ENCODE peak calls at places on chromosome 16, in ten cellular contexts. H is AG10803, I is Calu3, B is heart right ventricle, F is glutamatergic neuron, J is cardiac fibroblast, Q is cardiac muscle cell, N is fibroblast of lung, O is fibroblast of pulmonary artery, D is upper lobe of right lung. M is an unnamed sample.

GRCh38 chr16:87041286-87041685 is 275.9 kb downstream of the C16orf95 start:
- DNase-seq in N (no peak), J (no peak), B (no peak), O (no peak), Q (no peak), F (no peak), D (peak), I (no peak), H (no peak), M (no peak)

GRCh38 chr16:89746043-89746442 is 24.7 kb downstream of the ZNF276 start:
- DNase-seq in I (no peak), J (no peak), D (no peak), O (no peak), F (peak), Q (no peak), B (no peak), H (no peak), N (no peak), M (no peak)

GRCh38 chr16:59909262-59909661 is 1175.1 kb upstream of the GOT2 start:
- DNase-seq in D (no peak), J (no peak), I (no peak), B (no peak), O (no peak), Q (no peak), F (no peak), H (peak), N (peak), M (no peak)

GRCh38 chr16:50881331-50881830 is 139.5 kb downstream of the CYLD start:
- DNase-seq in B (no peak), J (no peak), Q (no peak), N (no peak), H (no peak), D (no peak), O (no peak), I (no peak), F (no peak), M (no peak)

GRCh38 chr16:63690961-63691360 is 1430.9 kb downstream of the CDH11 start:
- DNase-seq in Q (no peak), O (no peak), H (no peak), F (no peak), N (no peak), D (no peak), I (no peak), B (no peak), J (no peak), M (no peak)

GRCh38 chr16:29926675-29927522 is 873 bp upstream of the KCTD13 start:
- DNase-seq in N (peak), B (no peak), I (no peak), H (peak), D (peak), F (peak), J (no peak), Q (no peak), O (no peak), M (no peak)

GRCh38 chr16:15435216-15435864 is 952 bp downstream of the BMERB1 start:
- DNase-seq in Q (peak), F (peak), B (no peak), O (no peak), N (no peak), I (no peak), H (no peak), J (no peak), D (no peak), M (no peak)

GRCh38 chr16:75251280-75252048 is at the start of gene BCAR1:
- DNase-seq in F (peak), H (peak), D (peak), J (peak), Q (peak), O (peak), I (peak), B (peak), N (peak), M (peak)

GRCh38 chr16:11080999-11081630 is 136.8 kb downstream of the CLEC16A start:
- DNase-seq in N (no peak), Q (no peak), I (no peak), B (no peak), O (no peak), J (no peak), H (no peak), D (no peak), F (no peak), M (no peak)

GRCh38 chr16:83744521-83744981 is 63.2 kb upstream of the HSBP1 start:
- DNase-seq in B (peak), I (peak), Q (no peak), F (no peak), D (peak), J (no peak), N (peak), H (peak), O (no peak), M (no peak)

GRCh38 chr16:11792404-11793260 is 4.4 kb downstream of the ZC3H7A start:
- DNase-seq in Q (peak), O (no peak), N (no peak), H (no peak), B (no peak), I (no peak), D (peak), J (no peak), F (peak), M (no peak)

GRCh38 chr16:24255446-24256352 is at the start of gene CACNG3:
- DNase-seq in N (peak), O (peak), F (peak), J (peak), H (peak), I (no peak), Q (peak), D (peak), B (peak), M (no peak)

GRCh38 chr16:67699265-67699664 is 19.9 kb downstream of the GFOD2 start:
- DNase-seq in Q (no peak), I (no peak), H (no peak), F (no peak), O (no peak), D (no peak), B (no peak), N (no peak), J (no peak), M (no peak)

GRCh38 chr16:12750554-12750918 is 53.2 kb downstream of the CPPED1 start:
- DNase-seq in Q (no peak), I (no peak), F (no peak), N (no peak), D (no peak), J (no peak), B (no peak), H (no peak), O (no peak), M (no peak)

GRCh38 chr16:15829460-15829859 is 27.4 kb downstream of the MYH11 start:
- DNase-seq in D (peak), I (no peak), H (peak), Q (peak), J (peak), O (peak), B (peak), N (peak), F (no peak), M (no peak)

GRCh38 chr16:2698996-2699750 is 16.9 kb downstream of the KCTD5 start:
- DNase-seq in N (no peak), D (no peak), H (no peak), O (no peak), F (no peak), B (peak), J (no peak), I (no peak), Q (no peak), M (no peak)

GRCh38 chr16:64910351-64910750 is 211.5 kb downstream of the CDH11 start:
- DNase-seq in D (no peak), B (peak), F (peak), N (peak), J (peak), Q (no peak), H (peak), I (no peak), O (peak), M (peak)

GRCh38 chr16:63461248-63461841 is 1425.1 kb upstream of the CDH8 start:
- DNase-seq in F (peak), J (peak), O (peak), D (no peak), H (peak), B (no peak), N (peak), I (no peak), Q (peak), M (peak)

GRCh38 chr16:86107190-86107589 is 208.2 kb downstream of the IRF8 start:
- DNase-seq in F (no peak), B (no peak), O (no peak), J (no peak), Q (no peak), N (no peak), I (no peak), H (no peak), D (no peak), M (no peak)

GRCh38 chr16:11078812-11079459 is 134.6 kb downstream of the CLEC16A start:
- DNase-seq in Q (no peak), I (no peak), O (peak), B (no peak), J (peak), N (peak), F (no peak), H (peak), D (no peak), M (peak)

GRCh38 chr16:59164461-59164860 is 430.3 kb upstream of the GOT2 start:
- DNase-seq in J (no peak), N (peak), B (no peak), F (no peak), H (no peak), Q (peak), D (no peak), O (no peak), I (no peak), M (no peak)

GRCh38 chr16:2664522-2665096 is 17.7 kb upstream of the KCTD5 start:
- DNase-seq in B (no peak), J (no peak), D (no peak), I (peak), Q (no peak), H (no peak), N (no peak), F (no peak), O (no peak), M (no peak)

GRCh38 chr16:74709477-74709877 is 8.8 kb upstream of the MLKL start:
- DNase-seq in I (peak), N (peak), J (peak), O (peak), D (peak), B (peak), H (peak), Q (peak), F (peak), M (peak)

GRCh38 chr16:80274576-80275191 is 266.1 kb upstream of the DYNLRB2 start:
- DNase-seq in Q (no peak), H (peak), N (peak), O (no peak), D (no peak), I (no peak), J (peak), F (no peak), B (no peak), M (peak)

GRCh38 chr16:23156110-23156509 is 6.9 kb upstream of the USP31 start:
- DNase-seq in J (no peak), H (no peak), O (no peak), B (no peak), N (no peak), I (no peak), F (no peak), D (no peak), Q (no peak), M (no peak)

GRCh38 chr16:23156946-23157460 is 7.8 kb upstream of the USP31 start:
- DNase-seq in N (no peak), F (no peak), I (no peak), Q (no peak), H (no peak), O (no peak), D (no peak), B (no peak), J (no peak), M (no peak)

GRCh38 chr16:23158114-23158513 is 8.9 kb upstream of the USP31 start:
- DNase-seq in O (no peak), N (no peak), I (no peak), F (no peak), Q (no peak), J (no peak), B (no peak), H (no peak), D (no peak), M (no peak)

GRCh38 chr16:23152386-23153178 is 3.3 kb upstream of the USP31 start:
- DNase-seq in B (no peak), J (no peak), O (no peak), H (no peak), N (no peak), I (no peak), Q (no peak), D (no peak), F (no peak), M (no peak)

DNA sequence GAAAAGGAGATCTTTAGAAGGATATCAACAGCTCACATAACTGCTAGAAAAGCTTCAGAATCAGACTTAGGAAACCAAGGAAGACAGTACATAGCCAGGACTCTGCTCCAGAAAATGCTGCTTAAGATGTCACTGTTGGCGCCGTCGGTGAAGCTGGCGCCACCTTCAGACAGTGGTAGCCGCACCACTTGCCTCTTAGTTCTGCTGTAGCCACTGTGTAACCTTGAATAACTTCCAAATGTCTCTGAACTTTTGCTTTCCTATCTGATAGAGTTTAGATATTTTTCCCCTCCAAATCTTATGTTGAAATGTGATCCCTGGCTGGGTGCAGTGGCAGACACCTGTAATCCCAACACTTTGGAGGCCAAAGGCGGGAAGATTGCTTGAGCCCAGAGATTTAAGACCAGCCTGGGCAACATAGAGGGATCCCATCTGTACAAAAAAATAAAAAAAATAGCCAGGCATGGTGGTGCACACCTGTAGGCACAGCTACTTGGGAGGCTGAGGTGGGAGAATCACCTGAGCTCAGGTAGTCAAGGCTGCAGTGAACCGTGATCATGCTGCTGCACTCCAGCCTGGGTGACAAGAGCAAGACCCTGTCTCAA is 6.3 kb upstream of the USP31 start:
- DNase-seq in N (no peak), O (peak), H (peak), F (peak), B (no peak), J (peak), I (peak), Q (peak), D (no peak), M (no peak)
- TF ChIP-seq CTCF in N (no peak), O (peak), H (peak), F (no peak), B (no peak), J (peak), I (peak), Q (peak), D (peak), M (peak)

GRCh38 chr16:70399326-70399725 is 39.6 kb downstream of the ST3GAL2 start:
- DNase-seq in Q (no peak), O (no peak), I (no peak), B (no peak), F (no peak), D (no peak), H (no peak), J (no peak), N (no peak), M (no peak)
- TF ChIP-seq CTCF in Q (no peak), O (no peak), I (no peak), B (no peak), F (no peak), D (no peak), H (no peak), J (no peak), N (no peak), M (no peak)

GRCh38 chr16:4416200-4417032 is at the start of gene CORO7:
- DNase-seq in Q (peak), F (peak), I (peak), D (peak), N (peak), J (peak), O (peak), B (peak), H (peak), M (peak)
- TF ChIP-seq CTCF in Q (no peak), F (no peak), I (no peak), D (no peak), N (no peak), J (no peak), O (no peak), B (no peak), H (no peak), M (no peak)

GRCh38 chr16:27193300-27193990 is 9.9 kb upstream of the KDM8 start:
- DNase-seq in H (no peak), I (no peak), J (no peak), B (no peak), Q (no peak), O (no peak), D (no peak), N (no peak), F (no peak), M (no peak)
- TF ChIP-seq CTCF in H (peak), I (no peak), J (peak), B (no peak), Q (peak), O (peak), D (no peak), N (no peak), F (no peak), M (no peak)

M was measured in AG09319.